ENCODE peak calls at places on chromosome 13, in ten cellular contexts. I, S, U, R, Y, F, T, W, P and V are unnamed samples. For H3K36me3, the result is how much of the 10 kb centered on the place peaks cover.

GRCh38 chr13:114110091-114110829 is 22.2 kb downstream of the RASA3 start:
- DNase-seq in U (no peak), W (peak), F (no peak), Y (peak), P (no peak), R (no peak), I (peak), S (no peak), T (no peak), V (no peak)

GRCh38 chr13:75393839-75394238 is 88.1 kb downstream of the TBC1D4 start:
- DNase-seq in Y (no peak), S (no peak), T (no peak), F (no peak), U (no peak), I (no peak), R (no peak), W (no peak), P (no peak), V (no peak)

GRCh38 chr13:83220241-83220640 is 662.0 kb downstream of the SLITRK1 start:
- DNase-seq in I (no peak), P (peak), W (peak), F (no peak), U (no peak), S (no peak), Y (no peak), T (peak), R (no peak), V (no peak)

GRCh38 chr13:79581870-79582315 is 100.9 kb downstream of the NDFIP2 start:
- DNase-seq in R (no peak), I (no peak), P (no peak), T (no peak), S (no peak), W (no peak), U (no peak), Y (no peak), F (peak), V (no peak)

GRCh38 chr13:46179576-46180368 is 2.2 kb downstream of the LCP1 start:
- DNase-seq in S (peak), Y (no peak), I (peak), P (no peak), R (peak), T (no peak), F (peak), W (no peak), U (no peak), V (no peak)

GRCh38 chr13:37944476-37945442 is 75.2 kb upstream of the TRPC4 start:
- DNase-seq in F (no peak), S (no peak), T (no peak), I (no peak), U (no peak), P (no peak), W (no peak), R (no peak), Y (no peak), V (no peak)

GRCh38 chr13:102779426-102780159 is 6.0 kb upstream of the TEX30 start:
- DNase-seq in I (peak), Y (no peak), F (no peak), P (no peak), U (no peak), T (no peak), S (no peak), W (peak), R (no peak), V (no peak)

GRCh38 chr13:113979791-113980471 is 6.1 kb upstream of the C13orf46 start:
- DNase-seq in I (no peak), R (no peak), F (no peak), S (no peak), T (no peak), P (no peak), W (no peak), Y (peak), U (no peak), V (no peak)

GRCh38 chr13:100547805-100548204 is 40.8 kb downstream of the GGACT start:
- DNase-seq in T (peak), W (no peak), P (no peak), S (no peak), F (no peak), Y (no peak), R (no peak), U (peak), I (no peak), V (peak)

GRCh38 chr13:86051134-86052103 is 252.2 kb upstream of the SLITRK6 start:
- DNase-seq in F (no peak), R (no peak), S (no peak), P (peak), I (no peak), U (no peak), Y (no peak), T (peak), W (no peak), V (peak)

GRCh38 chr13:112892759-112893569 is 76.0 kb upstream of the MCF2L start:
- DNase-seq in F (no peak), Y (peak), I (no peak), T (no peak), S (no peak), R (no peak), P (no peak), W (no peak), U (no peak), V (peak)

GRCh38 chr13:103272770-103273169 is 206.6 kb upstream of the SLC10A2 start:
- DNase-seq in F (no peak), U (no peak), T (peak), P (peak), S (no peak), I (no peak), W (no peak), Y (no peak), R (no peak), V (no peak)

GRCh38 chr13:43329702-43330101 is 306.3 kb downstream of the DNAJC15 start:
- DNase-seq in S (no peak), P (no peak), T (no peak), R (no peak), Y (no peak), I (no peak), U (no peak), F (no peak), W (no peak), V (no peak)

GRCh38 chr13:48783181-48783630 is 129.5 kb downstream of the CYSLTR2 start:
- DNase-seq in F (peak), R (peak), P (peak), I (no peak), T (peak), U (no peak), Y (peak), W (no peak), S (peak), V (peak)

DNA sequence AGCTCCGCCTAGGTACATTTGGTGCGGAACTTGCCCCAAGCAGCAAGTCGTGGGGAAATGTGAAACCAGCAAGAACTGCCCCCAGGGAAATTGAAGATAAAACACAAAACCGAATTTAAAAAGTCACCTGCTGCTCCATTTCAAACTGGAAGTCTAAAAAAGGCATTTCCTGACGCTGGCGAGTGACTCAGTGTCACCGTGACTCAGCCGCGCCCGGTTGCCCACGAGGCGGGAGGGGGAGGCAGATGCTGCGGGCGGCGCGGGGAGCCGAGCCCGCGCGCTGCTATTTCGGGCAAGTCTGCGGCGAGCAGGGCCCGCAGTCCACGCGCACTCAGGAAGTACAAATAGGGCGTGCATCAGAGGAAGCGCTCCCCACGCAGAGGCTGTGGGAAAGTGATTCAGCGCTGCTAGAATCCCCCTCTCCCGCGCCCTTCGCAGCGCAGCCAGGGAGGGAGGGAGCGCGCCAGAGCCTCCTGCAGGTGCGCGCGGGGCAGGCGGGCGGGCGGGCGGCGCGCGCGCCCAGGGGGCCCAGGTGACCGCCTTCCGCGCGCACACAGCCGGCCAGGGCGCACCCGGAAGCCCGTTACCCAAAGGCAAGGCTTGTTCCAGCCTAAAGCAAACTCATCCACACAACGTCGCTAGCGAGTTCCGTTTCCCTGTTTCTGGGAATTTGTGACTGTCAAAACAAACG is 168.8 kb downstream of the COL4A1 start:
- DNase-seq in W (peak), R (peak), F (peak), P (peak), Y (peak), U (peak), T (peak), S (peak), I (peak), V (peak)
- TF ChIP-seq CTCF in W (no peak), R (no peak), F (peak), P (peak), Y (no peak), U (peak), T (peak), S (no peak), I (no peak), V (peak)

GRCh38 chr13:111282997-111283396 is 37.4 kb upstream of the TEX29 start:
- DNase-seq in F (no peak), Y (no peak), U (no peak), I (no peak), T (no peak), R (no peak), P (no peak), S (no peak), W (no peak), V (no peak)
- H3K36me3 ChIP-seq in F (half or more), Y (half or more), U (under half), I (under half), T (under half), R (under half), P (under half), S (under half), W (under half), V (under half)

GRCh38 chr13:74270018-74270417 is 135.8 kb upstream of the KLF12 start:
- DNase-seq in Y (no peak), F (no peak), I (no peak), W (no peak), U (no peak), R (no peak), T (peak), S (no peak), P (peak), V (peak)

GRCh38 chr13:74278901-74279300 is 144.7 kb upstream of the KLF12 start:
- DNase-seq in Y (no peak), I (no peak), T (peak), W (no peak), U (no peak), P (peak), S (no peak), F (no peak), R (no peak), V (no peak)

GRCh38 chr13:74272826-74273225 is 138.6 kb upstream of the KLF12 start:
- DNase-seq in F (no peak), Y (no peak), I (no peak), R (no peak), W (no peak), T (no peak), U (no peak), P (no peak), S (no peak), V (no peak)

GRCh38 chr13:74274946-74275345 is 140.7 kb upstream of the KLF12 start:
- DNase-seq in T (no peak), R (no peak), S (no peak), P (no peak), Y (no peak), I (no peak), U (no peak), W (no peak), F (no peak), V (no peak)

GRCh38 chr13:74273591-74273990 is 139.4 kb upstream of the KLF12 start:
- DNase-seq in I (no peak), T (no peak), U (no peak), S (no peak), W (no peak), F (no peak), R (no peak), P (no peak), Y (no peak), V (no peak)
- TF ChIP-seq CTCF in I (no peak), T (no peak), U (no peak), S (no peak), W (no peak), F (no peak), R (no peak), P (no peak), Y (no peak), V (no peak)

GRCh38 chr13:51017516-51017915 is 93.6 kb downstream of the C13orf42 start:
- DNase-seq in R (no peak), U (no peak), I (no peak), W (no peak), P (no peak), T (no peak), Y (no peak), F (no peak), S (no peak), V (no peak)
- H3K36me3 ChIP-seq in R (under half), U (under half), I (under half), W (under half), P (under half), T (under half), Y (under half), F (under half), S (under half), V (under half)

GRCh38 chr13:21242236-21242635 is 65.8 kb downstream of the MRPL57 start:
- DNase-seq in R (no peak), I (no peak), Y (no peak), T (no peak), P (no peak), S (no peak), F (no peak), U (peak), W (no peak), V (no peak)
- TF ChIP-seq CTCF in R (no peak), I (no peak), Y (no peak), T (no peak), P (no peak), S (no peak), F (no peak), U (no peak), W (no peak), V (no peak)

GRCh38 chr13:91351123-91351522 is 3.6 kb downstream of the MIR17HG start:
- DNase-seq in U (no peak), R (no peak), P (no peak), I (no peak), Y (no peak), S (no peak), F (no peak), T (no peak), W (no peak), V (no peak)
- H3K36me3 ChIP-seq in U (under half), R (under half), P (half or more), I (under half), Y (under half), S (under half), F (under half), T (under half), W (under half), V (under half)

GRCh38 chr13:98315466-98315865 is 138.4 kb upstream of the RNF113B start:
- DNase-seq in F (no peak), U (no peak), W (no peak), P (no peak), T (no peak), Y (no peak), S (no peak), I (no peak), R (no peak), V (no peak)
- TF ChIP-seq CTCF in F (no peak), U (no peak), W (no peak), P (no peak), T (no peak), Y (no peak), S (no peak), I (no peak), R (no peak), V (no peak)

GRCh38 chr13:51451467-51452390 is 1.1 kb downstream of the INTS6 start:
- DNase-seq in R (peak), U (peak), I (peak), S (peak), P (peak), F (peak), W (peak), Y (peak), T (peak), V (peak)
- H3K36me3 ChIP-seq in R (under half), U (under half), I (under half), S (under half), P (under half), F (under half), W (under half), Y (under half), T (under half), V (under half)

DNA sequence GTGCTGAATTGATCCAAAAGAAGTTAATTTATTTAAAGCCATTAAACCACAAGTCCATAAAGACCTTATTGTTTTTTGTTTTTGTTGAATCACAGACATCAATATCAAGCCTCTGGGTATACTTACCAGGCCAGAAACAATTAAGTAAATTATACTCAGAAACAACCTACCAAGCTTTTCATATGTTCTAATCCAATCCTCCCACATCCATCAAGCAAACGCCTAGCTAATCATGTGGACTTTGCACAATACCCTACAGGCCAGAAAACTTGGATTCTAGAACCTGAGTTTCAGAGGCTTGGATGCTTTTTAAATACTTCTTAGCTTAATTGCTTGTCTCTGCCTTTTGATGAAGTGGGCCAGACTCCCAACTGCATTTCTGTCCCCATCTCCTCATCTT is 39.9 kb downstream of the TGDS start:
- DNase-seq in Y (no peak), T (no peak), R (no peak), W (no peak), I (no peak), F (no peak), U (no peak), S (no peak), P (no peak), V (no peak)
- TF ChIP-seq CTCF in Y (no peak), T (no peak), R (no peak), W (no peak), I (no peak), F (no peak), U (no peak), S (no peak), P (no peak), V (no peak)